ENCODE peak calls at places on chromosomes 5 and 9, in eight cellular contexts. Z is transverse colon, M is GM12891, L is uterus, Y is IMR-90, N is thyroid gland, T is sigmoid colon, P is tibial nerve. S is an unnamed sample.
A peak's percentile ranks its signal among the peaks of the same experiment; 100 is the strongest.

GRCh38 chr9:127739614-127740322 is 4.7 kb upstream of the TOR2A start:
- DNase-seq in Z (no peak), M (no peak), L (peak; percentile 53), Y (no peak), N (no peak), T (no peak), P (no peak), S (no peak)

GRCh38 chr5:157269165-157269671 is 3.3 kb downstream of the CYFIP2 start:
- DNase-seq in Z (no peak), M (no peak), L (no peak), Y (no peak), N (peak; percentile 66), T (no peak), P (no peak), S (no peak)

GRCh38 chr5:157204765-157205164 is 24.1 kb downstream of the ITK start:
- DNase-seq in Z (no peak), M (no peak), L (no peak), Y (no peak), N (no peak), T (no peak), P (no peak), S (no peak)

GRCh38 chr5:123485275-123485674 is 26.7 kb upstream of the CSNK1G3 start:
- DNase-seq in Z (no peak), M (no peak), L (no peak), Y (no peak), N (no peak), T (no peak), P (no peak), S (no peak)

GRCh38 chr5:125743939-125744338 is 679.3 kb upstream of the GRAMD2B start:
- DNase-seq in Z (no peak), M (no peak), L (no peak), Y (no peak), N (no peak), T (no peak), P (no peak), S (no peak)

GRCh38 chr5:80083115-80083890 is 48.2 kb downstream of the THBS4 start:
- DNase-seq in Z (no peak), M (peak; percentile 40), L (peak; percentile 50), Y (peak; percentile 72), N (peak; percentile 14), T (peak; percentile 70), P (peak; percentile 30), S (peak; percentile 64)

GRCh38 chr9:88143944-88144343 is 5.7 kb upstream of the SPATA31C2 start:
- DNase-seq in Z (no peak), M (no peak), L (no peak), Y (no peak), N (no peak), T (no peak), P (no peak), S (no peak)

GRCh38 chr5:41157272-41157671 is 56.1 kb downstream of the C6 start:
- DNase-seq in Z (no peak), M (no peak), L (no peak), Y (peak; percentile 54), N (no peak), T (no peak), P (no peak), S (no peak)

GRCh38 chr9:113247640-113248039 is 26.3 kb downstream of the SLC31A1 start:
- DNase-seq in Z (no peak), M (no peak), L (no peak), Y (no peak), N (no peak), T (no peak), P (no peak), S (no peak)

GRCh38 chr5:1552469-1553255 is 28.9 kb upstream of the LPCAT1 start:
- DNase-seq in Z (peak; percentile 10), M (no peak), L (peak; percentile 22), Y (no peak), N (peak; percentile 26), T (peak; percentile 85), P (peak; percentile 43), S (no peak)

GRCh38 chr5:149816661-149817060 is 86.6 kb downstream of the PPARGC1B start:
- DNase-seq in Z (no peak), M (no peak), L (no peak), Y (no peak), N (no peak), T (no peak), P (no peak), S (no peak)

GRCh38 chr5:14508046-14508445 is 73.5 kb upstream of the OTULINL start:
- DNase-seq in Z (no peak), M (no peak), L (no peak), Y (no peak), N (no peak), T (no peak), P (no peak), S (no peak)

GRCh38 chr5:179414459-179415215 is 69.4 kb upstream of the ADAMTS2 start:
- DNase-seq in Z (no peak), M (peak; percentile 5), L (no peak), Y (no peak), N (no peak), T (no peak), P (no peak), S (no peak)

GRCh38 chr9:120698766-120699165 is 15.5 kb downstream of the MEGF9 start:
- DNase-seq in Z (no peak), M (no peak), L (no peak), Y (no peak), N (no peak), T (no peak), P (no peak), S (no peak)

GRCh38 chr9:15837079-15837679 is 284.3 kb downstream of the CCDC171 start:
- DNase-seq in Z (no peak), M (no peak), L (no peak), Y (peak; percentile 65), N (peak; percentile 9), T (no peak), P (peak; percentile 32), S (peak; percentile 82)

GRCh38 chr9:115115924-115116323 is 2.0 kb downstream of the TNC start:
- DNase-seq in Z (no peak), M (no peak), L (no peak), Y (peak; percentile 82), N (no peak), T (no peak), P (no peak), S (no peak)

GRCh38 chr5:158541535-158541934 is 558.2 kb downstream of the EBF1 start:
- DNase-seq in Z (no peak), M (no peak), L (no peak), Y (no peak), N (no peak), T (no peak), P (no peak), S (no peak)

GRCh38 chr5:135240781-135241360 is 158.2 kb downstream of the MACROH2A1 start:
- DNase-seq in Z (no peak), M (no peak), L (peak; percentile 6), Y (no peak), N (no peak), T (peak; percentile 39), P (no peak), S (no peak)

GRCh38 chr9:69139596-69139995 is 34.5 kb upstream of the TJP2 start:
- DNase-seq in Z (no peak), M (no peak), L (no peak), Y (no peak), N (no peak), T (no peak), P (no peak), S (no peak)

GRCh38 chr5:1336106-1336561 is 8.8 kb downstream of the CLPTM1L start:
- DNase-seq in Z (no peak), M (no peak), L (no peak), Y (no peak), N (peak; percentile 0), T (no peak), P (no peak), S (no peak)

GRCh38 chr5:76782444-76782843 is 36.4 kb upstream of the F2RL1 start:
- DNase-seq in Z (no peak), M (no peak), L (no peak), Y (peak; percentile 20), N (no peak), T (no peak), P (no peak), S (no peak)

GRCh38 chr5:14165375-14166091 is 22.4 kb downstream of the TRIO start:
- DNase-seq in Z (no peak), M (no peak), L (no peak), Y (peak; percentile 95), N (no peak), T (no peak), P (no peak), S (no peak)

GRCh38 chr5:68593211-68593701 is 377.7 kb downstream of the PIK3R1 start:
- DNase-seq in Z (no peak), M (no peak), L (no peak), Y (no peak), N (peak; percentile 4), T (no peak), P (no peak), S (no peak)

GRCh38 chr5:138491669-138492551 is 26.6 kb downstream of the EGR1 start:
- DNase-seq in Z (peak; percentile 89), M (peak; percentile 96), L (peak; percentile 93), Y (peak; percentile 91), N (peak; percentile 94), T (peak; percentile 97), P (peak; percentile 76), S (peak; percentile 90)
- TF ChIP-seq POLR2A in Z (no peak), M (no peak), L (peak; percentile 56), Y (peak; percentile 75), N (peak; percentile 31), T (no peak), P (no peak), S (peak; percentile 40)

GRCh38 chr5:35813456-35813855 is 43.2 kb upstream of the IL7R start:
- DNase-seq in Z (no peak), M (no peak), L (no peak), Y (peak; percentile 44), N (no peak), T (no peak), P (no peak), S (no peak)
- TF ChIP-seq POLR2A in Z (no peak), M (no peak), L (no peak), Y (no peak), N (no peak), T (no peak), P (no peak), S (no peak)

DNA sequence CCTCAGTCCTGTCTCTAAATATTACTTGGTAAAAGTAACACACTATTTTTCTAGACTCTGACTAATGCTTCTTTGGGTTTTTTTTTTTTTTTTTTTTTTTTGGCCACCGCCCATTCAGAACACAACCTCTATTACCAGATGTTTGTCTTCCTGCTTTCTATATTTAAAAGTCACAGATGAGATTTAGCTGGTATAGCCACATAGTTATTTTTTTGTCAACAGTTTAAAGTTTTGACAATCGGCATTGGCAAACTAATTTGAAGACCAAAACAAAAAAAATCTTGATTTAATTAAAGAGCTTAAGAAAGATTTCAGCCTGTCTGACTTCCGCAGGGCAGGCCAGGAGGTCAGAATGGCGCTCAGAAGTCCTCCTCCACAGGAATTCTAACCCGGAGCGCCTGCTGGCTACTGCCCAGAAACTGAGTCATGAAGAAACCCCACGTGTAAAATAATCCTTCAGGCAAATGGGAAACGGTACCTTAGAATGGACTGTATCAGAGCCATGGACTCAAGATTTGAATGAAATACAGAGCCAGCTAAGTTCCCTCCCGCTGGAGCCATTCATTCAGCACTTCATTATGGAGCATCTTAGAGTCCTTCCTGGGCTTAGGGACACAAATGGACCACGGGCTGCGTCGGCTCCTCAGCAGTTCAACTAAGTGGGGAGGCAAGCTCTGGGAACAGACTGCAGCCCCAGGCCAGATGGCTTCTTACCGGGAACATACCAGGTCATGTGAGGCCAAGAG is 55.6 kb downstream of the PTPDC1 start:
- DNase-seq in Z (peak; percentile 74), M (no peak), L (peak; percentile 94), Y (peak; percentile 96), N (peak; percentile 88), T (peak; percentile 96), P (peak; percentile 94), S (no peak)
- TF ChIP-seq POLR2A in Z (no peak), M (no peak), L (no peak), Y (no peak), N (no peak), T (no peak), P (no peak), S (no peak)

GRCh38 chr5:153807796-153808195 is 230.9 kb downstream of the FAM114A2 start:
- DNase-seq in Z (no peak), M (no peak), L (no peak), Y (no peak), N (no peak), T (no peak), P (no peak), S (no peak)
- TF ChIP-seq POLR2A in Z (no peak), M (no peak), L (no peak), Y (no peak), N (no peak), T (no peak), P (no peak), S (no peak)

S was measured in erythroblast.